ENCODE peak calls at places on chromosomes 7 and 10, in eight cellular contexts. One of them, this sample, is unnamed.

GRCh38 chr10:24982294-24983064 is 30.1 kb upstream of the PRTFDC1 start:
- DNase-seq in bronchial epithelial cell: no peak
- DNase-seq in AG20443: no peak
- DNase-seq in activated CD8-positive, alpha-beta memory T cell treated with anti-CD3 and anti-CD28 coated beads for 1 hour: no peak
- DNase-seq in IMR-90: no peak
- DNase-seq in B cell: no peak
- DNase-seq in amniotic epithelial cell: no peak
- DNase-seq in tibial nerve: no peak
- DNase-seq in this sample: no peak

GRCh38 chr7:21159506-21159905 is 268.4 kb upstream of the SP4 start:
- DNase-seq in bronchial epithelial cell: no peak
- DNase-seq in AG20443: no peak
- DNase-seq in activated CD8-positive, alpha-beta memory T cell treated with anti-CD3 and anti-CD28 coated beads for 1 hour: no peak
- DNase-seq in IMR-90: no peak
- DNase-seq in B cell: no peak
- DNase-seq in amniotic epithelial cell: no peak
- DNase-seq in tibial nerve: no peak
- DNase-seq in this sample: no peak

GRCh38 chr7:103540986-103541385 is 95.0 kb upstream of the SLC26A5 start:
- DNase-seq in bronchial epithelial cell: no peak
- DNase-seq in AG20443: no peak
- DNase-seq in activated CD8-positive, alpha-beta memory T cell treated with anti-CD3 and anti-CD28 coated beads for 1 hour: no peak
- DNase-seq in IMR-90: no peak
- DNase-seq in B cell: no peak
- DNase-seq in amniotic epithelial cell: no peak
- DNase-seq in tibial nerve: no peak
- DNase-seq in this sample: peak; percentile 12

GRCh38 chr7:14836571-14837189 is 65.9 kb downstream of the DGKB start:
- DNase-seq in bronchial epithelial cell: peak; percentile 87
- DNase-seq in AG20443: peak; percentile 65
- DNase-seq in activated CD8-positive, alpha-beta memory T cell treated with anti-CD3 and anti-CD28 coated beads for 1 hour: no peak
- DNase-seq in IMR-90: peak; percentile 75
- DNase-seq in B cell: no peak
- DNase-seq in amniotic epithelial cell: peak; percentile 11
- DNase-seq in tibial nerve: no peak
- DNase-seq in this sample: peak; percentile 63

GRCh38 chr10:24465899-24466615 is 257.1 kb downstream of the KIAA1217 start:
- DNase-seq in bronchial epithelial cell: peak; percentile 98
- DNase-seq in AG20443: peak; percentile 78
- DNase-seq in activated CD8-positive, alpha-beta memory T cell treated with anti-CD3 and anti-CD28 coated beads for 1 hour: no peak
- DNase-seq in IMR-90: peak; percentile 96
- DNase-seq in B cell: no peak
- DNase-seq in amniotic epithelial cell: peak; percentile 99
- DNase-seq in tibial nerve: no peak
- DNase-seq in this sample: peak; percentile 87

GRCh38 chr7:121126801-121127534 is 138.5 kb downstream of the CPED1 start:
- DNase-seq in bronchial epithelial cell: peak; percentile 35
- DNase-seq in AG20443: no peak
- DNase-seq in activated CD8-positive, alpha-beta memory T cell treated with anti-CD3 and anti-CD28 coated beads for 1 hour: no peak
- DNase-seq in IMR-90: peak; percentile 27
- DNase-seq in B cell: peak; percentile 36
- DNase-seq in amniotic epithelial cell: peak; percentile 32
- DNase-seq in tibial nerve: no peak
- DNase-seq in this sample: peak; percentile 58

GRCh38 chr10:37234692-37235091 is 109.3 kb downstream of the ANKRD30A start:
- DNase-seq in bronchial epithelial cell: no peak
- DNase-seq in AG20443: no peak
- DNase-seq in activated CD8-positive, alpha-beta memory T cell treated with anti-CD3 and anti-CD28 coated beads for 1 hour: no peak
- DNase-seq in IMR-90: no peak
- DNase-seq in B cell: no peak
- DNase-seq in amniotic epithelial cell: no peak
- DNase-seq in tibial nerve: no peak
- DNase-seq in this sample: no peak

GRCh38 chr7:2000153-2000687 is 232.5 kb downstream of the MAD1L1 start:
- DNase-seq in bronchial epithelial cell: no peak
- DNase-seq in AG20443: no peak
- DNase-seq in activated CD8-positive, alpha-beta memory T cell treated with anti-CD3 and anti-CD28 coated beads for 1 hour: no peak
- DNase-seq in IMR-90: no peak
- DNase-seq in B cell: no peak
- DNase-seq in amniotic epithelial cell: no peak
- DNase-seq in tibial nerve: no peak
- DNase-seq in this sample: no peak

GRCh38 chr7:17144313-17144712 is 154.1 kb upstream of the AHR start:
- DNase-seq in bronchial epithelial cell: peak; percentile 55
- DNase-seq in AG20443: peak; percentile 63
- DNase-seq in activated CD8-positive, alpha-beta memory T cell treated with anti-CD3 and anti-CD28 coated beads for 1 hour: peak; percentile 9
- DNase-seq in IMR-90: peak; percentile 46
- DNase-seq in B cell: no peak
- DNase-seq in amniotic epithelial cell: peak; percentile 59
- DNase-seq in tibial nerve: no peak
- DNase-seq in this sample: peak; percentile 13

GRCh38 chr10:7171825-7172224 is 239.0 kb downstream of the SFMBT2 start:
- DNase-seq in bronchial epithelial cell: no peak
- DNase-seq in AG20443: no peak
- DNase-seq in activated CD8-positive, alpha-beta memory T cell treated with anti-CD3 and anti-CD28 coated beads for 1 hour: no peak
- DNase-seq in IMR-90: no peak
- DNase-seq in B cell: no peak
- DNase-seq in amniotic epithelial cell: no peak
- DNase-seq in tibial nerve: no peak
- DNase-seq in this sample: no peak

GRCh38 chr7:123865517-123866117 is 20.6 kb downstream of the HYAL4 start:
- DNase-seq in bronchial epithelial cell: peak; percentile 70
- DNase-seq in AG20443: peak; percentile 48
- DNase-seq in activated CD8-positive, alpha-beta memory T cell treated with anti-CD3 and anti-CD28 coated beads for 1 hour: no peak
- DNase-seq in IMR-90: peak; percentile 67
- DNase-seq in B cell: peak; percentile 58
- DNase-seq in amniotic epithelial cell: peak; percentile 63
- DNase-seq in tibial nerve: no peak
- DNase-seq in this sample: peak; percentile 83

GRCh38 chr10:92891885-92892705 is 43.8 kb downstream of the EXOC6 start:
- DNase-seq in bronchial epithelial cell: peak; percentile 98
- DNase-seq in AG20443: peak; percentile 32
- DNase-seq in activated CD8-positive, alpha-beta memory T cell treated with anti-CD3 and anti-CD28 coated beads for 1 hour: no peak
- DNase-seq in IMR-90: peak; percentile 91
- DNase-seq in B cell: no peak
- DNase-seq in amniotic epithelial cell: peak; percentile 88
- DNase-seq in tibial nerve: no peak
- DNase-seq in this sample: peak; percentile 78

GRCh38 chr7:44764665-44765578 is 16.3 kb downstream of the ZMIZ2 start:
- DNase-seq in bronchial epithelial cell: no peak
- DNase-seq in AG20443: peak; percentile 5
- DNase-seq in activated CD8-positive, alpha-beta memory T cell treated with anti-CD3 and anti-CD28 coated beads for 1 hour: no peak
- DNase-seq in IMR-90: no peak
- DNase-seq in B cell: no peak
- DNase-seq in amniotic epithelial cell: no peak
- DNase-seq in tibial nerve: no peak
- DNase-seq in this sample: no peak

GRCh38 chr10:112761256-112761655 is 188.8 kb upstream of the TCF7L2 start:
- DNase-seq in bronchial epithelial cell: no peak
- DNase-seq in AG20443: no peak
- DNase-seq in activated CD8-positive, alpha-beta memory T cell treated with anti-CD3 and anti-CD28 coated beads for 1 hour: no peak
- DNase-seq in IMR-90: no peak
- DNase-seq in B cell: no peak
- DNase-seq in amniotic epithelial cell: no peak
- DNase-seq in tibial nerve: no peak
- DNase-seq in this sample: no peak

GRCh38 chr7:22866965-22867364 is 44.3 kb upstream of the TOMM7 start:
- DNase-seq in bronchial epithelial cell: no peak
- DNase-seq in AG20443: peak; percentile 64
- DNase-seq in activated CD8-positive, alpha-beta memory T cell treated with anti-CD3 and anti-CD28 coated beads for 1 hour: no peak
- DNase-seq in IMR-90: peak; percentile 89
- DNase-seq in B cell: no peak
- DNase-seq in amniotic epithelial cell: peak; percentile 7
- DNase-seq in tibial nerve: no peak
- DNase-seq in this sample: peak; percentile 86

GRCh38 chr10:5629789-5630436 is 36.5 kb downstream of the ASB13 start:
- DNase-seq in bronchial epithelial cell: peak; percentile 73
- DNase-seq in AG20443: peak; percentile 86
- DNase-seq in activated CD8-positive, alpha-beta memory T cell treated with anti-CD3 and anti-CD28 coated beads for 1 hour: peak; percentile 69
- DNase-seq in IMR-90: peak; percentile 96
- DNase-seq in B cell: peak; percentile 86
- DNase-seq in amniotic epithelial cell: peak; percentile 73
- DNase-seq in tibial nerve: peak; percentile 84
- DNase-seq in this sample: peak; percentile 89

GRCh38 chr10:70277396-70278030 is 6.3 kb downstream of the NPFFR1 start:
- DNase-seq in bronchial epithelial cell: no peak
- DNase-seq in AG20443: no peak
- DNase-seq in activated CD8-positive, alpha-beta memory T cell treated with anti-CD3 and anti-CD28 coated beads for 1 hour: no peak
- DNase-seq in IMR-90: no peak
- DNase-seq in B cell: no peak
- DNase-seq in amniotic epithelial cell: no peak
- DNase-seq in tibial nerve: no peak
- DNase-seq in this sample: no peak

GRCh38 chr7:36314491-36314890 is 75.2 kb upstream of the ANLN start:
- DNase-seq in bronchial epithelial cell: no peak
- DNase-seq in AG20443: no peak
- DNase-seq in activated CD8-positive, alpha-beta memory T cell treated with anti-CD3 and anti-CD28 coated beads for 1 hour: no peak
- DNase-seq in IMR-90: no peak
- DNase-seq in B cell: no peak
- DNase-seq in amniotic epithelial cell: no peak
- DNase-seq in tibial nerve: no peak
- DNase-seq in this sample: no peak

GRCh38 chr10:6721480-6721879 is 141.4 kb upstream of the PRKCQ start:
- DNase-seq in bronchial epithelial cell: peak; percentile 90
- DNase-seq in AG20443: peak; percentile 92
- DNase-seq in activated CD8-positive, alpha-beta memory T cell treated with anti-CD3 and anti-CD28 coated beads for 1 hour: no peak
- DNase-seq in IMR-90: peak; percentile 99
- DNase-seq in B cell: no peak
- DNase-seq in amniotic epithelial cell: peak; percentile 99
- DNase-seq in tibial nerve: no peak
- DNase-seq in this sample: peak; percentile 97

GRCh38 chr7:79452032-79452494 is 1.4 kb downstream of the MAGI2 start:
- DNase-seq in bronchial epithelial cell: peak; percentile 62
- DNase-seq in AG20443: peak; percentile 91
- DNase-seq in activated CD8-positive, alpha-beta memory T cell treated with anti-CD3 and anti-CD28 coated beads for 1 hour: no peak
- DNase-seq in IMR-90: peak; percentile 82
- DNase-seq in B cell: no peak
- DNase-seq in amniotic epithelial cell: peak; percentile 93
- DNase-seq in tibial nerve: peak; percentile 84
- DNase-seq in this sample: peak; percentile 91

GRCh38 chr7:157013602-157014549 is 3.4 kb upstream of the MNX1 start:
- DNase-seq in bronchial epithelial cell: no peak
- DNase-seq in AG20443: no peak
- DNase-seq in activated CD8-positive, alpha-beta memory T cell treated with anti-CD3 and anti-CD28 coated beads for 1 hour: no peak
- DNase-seq in IMR-90: no peak
- DNase-seq in B cell: no peak
- DNase-seq in amniotic epithelial cell: no peak
- DNase-seq in tibial nerve: no peak
- DNase-seq in this sample: no peak

GRCh38 chr7:30430777-30431176 is 47.8 kb downstream of the NOD1 start:
- DNase-seq in bronchial epithelial cell: no peak
- DNase-seq in AG20443: no peak
- DNase-seq in activated CD8-positive, alpha-beta memory T cell treated with anti-CD3 and anti-CD28 coated beads for 1 hour: no peak
- DNase-seq in IMR-90: no peak
- DNase-seq in B cell: no peak
- DNase-seq in amniotic epithelial cell: no peak
- DNase-seq in tibial nerve: no peak
- DNase-seq in this sample: no peak

GRCh38 chr10:133104076-133104965 is 16.6 kb downstream of the ADGRA1 start:
- DNase-seq in bronchial epithelial cell: no peak
- DNase-seq in AG20443: no peak
- DNase-seq in activated CD8-positive, alpha-beta memory T cell treated with anti-CD3 and anti-CD28 coated beads for 1 hour: no peak
- DNase-seq in IMR-90: no peak
- DNase-seq in B cell: no peak
- DNase-seq in amniotic epithelial cell: no peak
- DNase-seq in tibial nerve: no peak
- DNase-seq in this sample: no peak

GRCh38 chr10:49585387-49585786 is 24.7 kb upstream of the SLC18A3 start:
- DNase-seq in bronchial epithelial cell: peak; percentile 41
- DNase-seq in AG20443: no peak
- DNase-seq in activated CD8-positive, alpha-beta memory T cell treated with anti-CD3 and anti-CD28 coated beads for 1 hour: no peak
- DNase-seq in IMR-90: peak; percentile 9
- DNase-seq in B cell: no peak
- DNase-seq in amniotic epithelial cell: peak; percentile 80
- DNase-seq in tibial nerve: no peak
- DNase-seq in this sample: peak; percentile 39

GRCh38 chr7:85554294-85554877 is 367.5 kb upstream of the SEMA3D start:
- DNase-seq in bronchial epithelial cell: peak; percentile 71
- DNase-seq in AG20443: peak; percentile 45
- DNase-seq in activated CD8-positive, alpha-beta memory T cell treated with anti-CD3 and anti-CD28 coated beads for 1 hour: no peak
- DNase-seq in IMR-90: peak; percentile 82
- DNase-seq in B cell: peak; percentile 50
- DNase-seq in amniotic epithelial cell: peak; percentile 77
- DNase-seq in tibial nerve: no peak
- DNase-seq in this sample: peak; percentile 86

GRCh38 chr7:38630720-38631673 is at the start of gene AMPH:
- DNase-seq in bronchial epithelial cell: no peak
- DNase-seq in AG20443: peak; percentile 86
- DNase-seq in activated CD8-positive, alpha-beta memory T cell treated with anti-CD3 and anti-CD28 coated beads for 1 hour: no peak
- DNase-seq in IMR-90: peak; percentile 40
- DNase-seq in B cell: peak; percentile 2
- DNase-seq in amniotic epithelial cell: peak; percentile 3
- DNase-seq in tibial nerve: no peak
- DNase-seq in this sample: peak; percentile 11